ENCODE peak calls at places on chromosomes 1 and 21, in six cellular contexts. One of them, this sample, is unnamed.

GRCh38 chr1:204731509-204731908 is 46.0 kb upstream of the LRRN2 start:
- DNase-seq in GM23338: no peak
- DNase-seq in tibial artery: no peak
- DNase-seq in HFF-Myc: no peak
- DNase-seq in epithelial cell of esophagus: no peak
- DNase-seq in psoas muscle: no peak
- DNase-seq in this sample: no peak

GRCh38 chr1:107851418-107851817 is 113.6 kb downstream of the VAV3 start:
- DNase-seq in psoas muscle: no peak
- DNase-seq in tibial artery: no peak
- DNase-seq in epithelial cell of esophagus: no peak
- DNase-seq in HFF-Myc: no peak
- DNase-seq in GM23338: peak; percentile 11
- DNase-seq in this sample: no peak

GRCh38 chr1:21313886-21314796 is 23.9 kb upstream of the ECE1 start:
- DNase-seq in GM23338: peak; percentile 69
- DNase-seq in epithelial cell of esophagus: no peak
- DNase-seq in HFF-Myc: no peak
- DNase-seq in psoas muscle: peak; percentile 54
- DNase-seq in tibial artery: peak; percentile 82
- DNase-seq in this sample: no peak

GRCh38 chr1:180301135-180301737 is 71.2 kb downstream of the LHX4 start:
- DNase-seq in epithelial cell of esophagus: no peak
- DNase-seq in psoas muscle: no peak
- DNase-seq in HFF-Myc: peak; percentile 24
- DNase-seq in GM23338: no peak
- DNase-seq in tibial artery: no peak
- DNase-seq in this sample: peak; percentile 20

GRCh38 chr1:234535763-234536515 is 57.0 kb upstream of the TARBP1 start:
- DNase-seq in GM23338: no peak
- DNase-seq in psoas muscle: peak; percentile 55
- DNase-seq in epithelial cell of esophagus: no peak
- DNase-seq in tibial artery: peak; percentile 84
- DNase-seq in HFF-Myc: no peak
- DNase-seq in this sample: no peak

GRCh38 chr1:12636098-12636950 is 7.6 kb upstream of the AADACL4 start:
- DNase-seq in epithelial cell of esophagus: no peak
- DNase-seq in HFF-Myc: no peak
- DNase-seq in GM23338: peak; percentile 80
- DNase-seq in tibial artery: no peak
- DNase-seq in psoas muscle: peak; percentile 45
- DNase-seq in this sample: no peak

GRCh38 chr1:179938752-179939151 is 15.9 kb upstream of the CEP350 start:
- DNase-seq in tibial artery: no peak
- DNase-seq in HFF-Myc: no peak
- DNase-seq in GM23338: no peak
- DNase-seq in epithelial cell of esophagus: peak; percentile 60
- DNase-seq in psoas muscle: no peak
- DNase-seq in this sample: peak; percentile 63

GRCh38 chr1:39668894-39669293 is 3.0 kb downstream of the NT5C1A start:
- DNase-seq in epithelial cell of esophagus: no peak
- DNase-seq in HFF-Myc: no peak
- DNase-seq in tibial artery: no peak
- DNase-seq in GM23338: no peak
- DNase-seq in psoas muscle: no peak
- DNase-seq in this sample: no peak

GRCh38 chr1:184545601-184546000 is 158.8 kb downstream of the C1orf21 start:
- DNase-seq in GM23338: no peak
- DNase-seq in HFF-Myc: no peak
- DNase-seq in epithelial cell of esophagus: peak; percentile 97
- DNase-seq in tibial artery: no peak
- DNase-seq in psoas muscle: no peak
- DNase-seq in this sample: peak; percentile 99

GRCh38 chr21:33684923-33685560 is 42.7 kb downstream of the ITSN1 start:
- DNase-seq in HFF-Myc: no peak
- DNase-seq in epithelial cell of esophagus: peak; percentile 32
- DNase-seq in GM23338: peak; percentile 59
- DNase-seq in psoas muscle: no peak
- DNase-seq in tibial artery: no peak
- DNase-seq in this sample: peak; percentile 61

GRCh38 chr1:39142394-39143060 is 62.0 kb upstream of the MACF1 start:
- DNase-seq in tibial artery: no peak
- DNase-seq in psoas muscle: no peak
- DNase-seq in HFF-Myc: no peak
- DNase-seq in GM23338: peak; percentile 78
- DNase-seq in epithelial cell of esophagus: peak; percentile 96
- DNase-seq in this sample: peak; percentile 96

GRCh38 chr1:197526736-197527371 is 248.4 kb downstream of the DENND1B start:
- DNase-seq in GM23338: peak; percentile 65
- DNase-seq in tibial artery: no peak
- DNase-seq in epithelial cell of esophagus: peak; percentile 43
- DNase-seq in psoas muscle: no peak
- DNase-seq in HFF-Myc: no peak
- DNase-seq in this sample: peak; percentile 32

GRCh38 chr1:151579436-151580225 is 32.2 kb upstream of the SNX27 start:
- DNase-seq in HFF-Myc: no peak
- DNase-seq in GM23338: no peak
- DNase-seq in psoas muscle: no peak
- DNase-seq in tibial artery: no peak
- DNase-seq in epithelial cell of esophagus: peak; percentile 84
- DNase-seq in this sample: peak; percentile 84

GRCh38 chr1:205766038-205766437 is 9.2 kb downstream of the RAB29 start:
- DNase-seq in epithelial cell of esophagus: peak; percentile 64
- DNase-seq in psoas muscle: no peak
- DNase-seq in tibial artery: no peak
- DNase-seq in HFF-Myc: no peak
- DNase-seq in GM23338: no peak
- DNase-seq in this sample: peak; percentile 62

GRCh38 chr1:119829636-119830035 is 18.4 kb upstream of the REG4 start:
- DNase-seq in psoas muscle: no peak
- DNase-seq in epithelial cell of esophagus: no peak
- DNase-seq in HFF-Myc: no peak
- DNase-seq in tibial artery: no peak
- DNase-seq in GM23338: no peak
- DNase-seq in this sample: no peak

GRCh38 chr21:34688715-34689114 is 19.9 kb downstream of the CLIC6 start:
- DNase-seq in psoas muscle: no peak
- DNase-seq in GM23338: no peak
- DNase-seq in tibial artery: no peak
- DNase-seq in epithelial cell of esophagus: no peak
- DNase-seq in HFF-Myc: no peak
- DNase-seq in this sample: no peak

GRCh38 chr1:226083303-226084101 is 21.0 kb downstream of the H3-3A start:
- DNase-seq in HFF-Myc: no peak
- DNase-seq in epithelial cell of esophagus: peak; percentile 81
- DNase-seq in tibial artery: peak; percentile 92
- DNase-seq in GM23338: peak; percentile 92
- DNase-seq in psoas muscle: peak; percentile 88
- DNase-seq in this sample: peak; percentile 57
- TF ChIP-seq CTCF in HFF-Myc: no peak
- TF ChIP-seq CTCF in epithelial cell of esophagus: no peak
- TF ChIP-seq CTCF in tibial artery: peak; percentile 3
- TF ChIP-seq CTCF in GM23338: no peak
- TF ChIP-seq CTCF in psoas muscle: no peak
- TF ChIP-seq CTCF in this sample: no peak

DNA sequence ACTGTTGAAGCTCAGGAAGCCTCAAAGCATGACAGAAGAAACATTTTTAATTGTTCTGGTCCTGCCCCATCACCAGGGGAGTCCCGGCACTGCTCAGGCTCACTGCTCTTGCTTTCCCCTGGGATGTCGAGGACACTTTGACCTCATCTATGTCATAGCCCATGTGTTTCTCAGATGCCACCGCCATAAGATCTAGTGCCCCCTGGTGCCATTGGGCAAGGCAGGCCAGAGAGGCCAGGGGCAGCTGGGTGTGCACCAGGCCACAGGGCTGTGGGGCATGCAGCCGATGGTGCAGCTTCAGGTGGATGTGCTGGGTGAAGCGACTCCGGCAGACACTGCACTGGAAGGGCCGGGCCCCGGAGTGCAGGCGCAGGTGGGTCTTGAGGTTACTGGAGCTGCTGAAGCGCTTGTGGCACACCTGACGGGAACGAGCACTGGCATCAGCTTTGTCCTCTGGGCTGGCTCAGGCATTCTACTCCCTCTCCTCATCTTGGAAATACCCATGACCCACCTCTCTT is 7.7 kb upstream of the CRYBG2 start:
- DNase-seq in GM23338: no peak
- DNase-seq in epithelial cell of esophagus: no peak
- DNase-seq in HFF-Myc: no peak
- DNase-seq in tibial artery: no peak
- DNase-seq in psoas muscle: no peak
- DNase-seq in this sample: no peak
- TF ChIP-seq CTCF in GM23338: peak; percentile 28
- TF ChIP-seq CTCF in epithelial cell of esophagus: no peak
- TF ChIP-seq CTCF in HFF-Myc: no peak
- TF ChIP-seq CTCF in tibial artery: no peak
- TF ChIP-seq CTCF in psoas muscle: no peak
- TF ChIP-seq CTCF in this sample: no peak

GRCh38 chr1:19405761-19406481 is 79.4 kb downstream of the CAPZB start:
- DNase-seq in psoas muscle: no peak
- DNase-seq in GM23338: peak; percentile 55
- DNase-seq in HFF-Myc: peak; percentile 55
- DNase-seq in epithelial cell of esophagus: no peak
- DNase-seq in tibial artery: no peak
- DNase-seq in this sample: no peak
- TF ChIP-seq CTCF in psoas muscle: no peak
- TF ChIP-seq CTCF in GM23338: no peak
- TF ChIP-seq CTCF in HFF-Myc: no peak
- TF ChIP-seq CTCF in epithelial cell of esophagus: no peak
- TF ChIP-seq CTCF in tibial artery: no peak
- TF ChIP-seq CTCF in this sample: no peak

GRCh38 chr1:55893155-55893554 is 678.0 kb upstream of the USP24 start:
- DNase-seq in HFF-Myc: peak; percentile 37
- DNase-seq in tibial artery: no peak
- DNase-seq in GM23338: peak; percentile 68
- DNase-seq in psoas muscle: no peak
- DNase-seq in epithelial cell of esophagus: peak; percentile 69
- DNase-seq in this sample: peak; percentile 73
- TF ChIP-seq CTCF in HFF-Myc: peak; percentile 44
- TF ChIP-seq CTCF in tibial artery: no peak
- TF ChIP-seq CTCF in GM23338: peak; percentile 67
- TF ChIP-seq CTCF in psoas muscle: peak; percentile 21
- TF ChIP-seq CTCF in epithelial cell of esophagus: peak; percentile 57
- TF ChIP-seq CTCF in this sample: peak; percentile 49

GRCh38 chr1:34013136-34013535 is 149.3 kb downstream of the HMGB4 start:
- DNase-seq in epithelial cell of esophagus: no peak
- DNase-seq in tibial artery: no peak
- DNase-seq in HFF-Myc: no peak
- DNase-seq in GM23338: no peak
- DNase-seq in psoas muscle: no peak
- DNase-seq in this sample: no peak

GRCh38 chr1:34019741-34020552 is 145.1 kb downstream of the CSMD2 start:
- DNase-seq in GM23338: peak; percentile 38
- DNase-seq in tibial artery: no peak
- DNase-seq in psoas muscle: no peak
- DNase-seq in HFF-Myc: no peak
- DNase-seq in epithelial cell of esophagus: no peak
- DNase-seq in this sample: no peak

GRCh38 chr1:34009340-34009975 is 145.6 kb downstream of the HMGB4 start:
- DNase-seq in tibial artery: no peak
- DNase-seq in GM23338: no peak
- DNase-seq in psoas muscle: no peak
- DNase-seq in HFF-Myc: no peak
- DNase-seq in epithelial cell of esophagus: no peak
- DNase-seq in this sample: no peak

DNA sequence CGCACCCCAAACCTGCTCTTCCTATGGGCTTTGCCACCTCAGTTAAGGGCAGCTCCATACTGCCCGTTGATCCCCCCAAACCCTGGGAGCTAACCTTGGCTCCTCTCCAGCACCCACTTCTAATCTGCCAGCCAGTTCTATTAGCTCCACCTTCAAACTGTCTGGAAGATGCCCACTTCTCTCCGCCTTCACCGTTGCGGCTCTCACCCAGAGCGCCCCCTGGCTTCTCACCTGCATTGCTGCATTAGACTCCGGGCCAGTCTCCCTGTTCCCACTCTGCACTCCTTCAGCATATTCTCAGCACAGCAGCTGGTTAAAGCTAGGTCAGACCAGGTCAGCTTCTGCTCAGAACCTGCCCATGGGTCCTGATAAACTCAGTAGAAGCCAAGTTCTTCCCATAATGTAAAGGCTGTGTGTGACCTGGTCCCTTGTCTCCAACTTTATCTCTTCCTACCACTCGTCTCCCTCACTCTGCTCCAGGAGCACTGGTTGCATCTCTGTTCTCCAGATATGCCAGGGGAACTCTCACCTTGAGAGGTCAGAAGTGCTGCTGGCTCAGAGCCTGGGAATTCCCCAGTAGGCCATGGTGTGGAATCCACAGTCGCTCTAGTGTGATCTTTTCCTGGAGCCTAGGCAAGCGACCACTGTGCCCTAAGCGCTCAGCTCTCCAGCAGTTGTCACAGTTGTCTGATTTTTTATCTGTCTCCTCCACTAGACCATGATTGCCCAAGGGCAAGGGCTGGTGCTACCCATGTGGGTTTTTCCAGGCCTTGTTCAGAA is 150.3 kb downstream of the HMGB4 start:
- DNase-seq in GM23338: peak; percentile 79
- DNase-seq in HFF-Myc: no peak
- DNase-seq in psoas muscle: no peak
- DNase-seq in tibial artery: no peak
- DNase-seq in epithelial cell of esophagus: no peak
- DNase-seq in this sample: no peak
- TF ChIP-seq CTCF in GM23338: peak; percentile 86
- TF ChIP-seq CTCF in HFF-Myc: peak; percentile 67
- TF ChIP-seq CTCF in psoas muscle: peak; percentile 30
- TF ChIP-seq CTCF in tibial artery: peak; percentile 66
- TF ChIP-seq CTCF in epithelial cell of esophagus: no peak
- TF ChIP-seq CTCF in this sample: no peak

GRCh38 chr1:206912445-206913095 is 9.2 kb downstream of the FCMR start:
- DNase-seq in psoas muscle: peak; percentile 52
- DNase-seq in HFF-Myc: peak; percentile 75
- DNase-seq in GM23338: peak; percentile 82
- DNase-seq in epithelial cell of esophagus: peak; percentile 76
- DNase-seq in tibial artery: peak; percentile 74
- DNase-seq in this sample: peak; percentile 75
- TF ChIP-seq CTCF in psoas muscle: peak; percentile 87
- TF ChIP-seq CTCF in HFF-Myc: peak; percentile 79
- TF ChIP-seq CTCF in GM23338: peak; percentile 89
- TF ChIP-seq CTCF in epithelial cell of esophagus: peak; percentile 86
- TF ChIP-seq CTCF in tibial artery: peak; percentile 84
- TF ChIP-seq CTCF in this sample: peak; percentile 73

DNA sequence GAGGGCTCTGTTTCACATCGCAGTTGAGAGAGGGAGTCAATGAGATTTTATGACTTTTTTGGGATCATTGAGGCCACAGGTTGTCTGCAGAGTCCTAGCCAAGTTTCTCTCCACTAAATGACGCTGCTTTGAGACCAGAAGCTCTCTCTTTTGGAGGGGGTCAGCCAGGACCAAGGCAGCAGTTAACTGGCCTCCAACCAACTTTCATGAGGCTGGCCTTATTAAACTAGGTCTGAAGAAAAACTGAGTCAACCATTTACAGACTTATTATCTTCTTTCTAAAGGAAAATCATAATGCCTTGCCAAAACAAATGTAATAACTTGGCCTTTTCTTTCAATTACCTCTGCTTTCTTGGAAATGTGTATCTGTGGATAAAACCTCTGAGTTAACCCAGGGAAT is 8.6 kb downstream of the WLS start:
- DNase-seq in tibial artery: no peak
- DNase-seq in psoas muscle: no peak
- DNase-seq in epithelial cell of esophagus: no peak
- DNase-seq in HFF-Myc: no peak
- DNase-seq in GM23338: no peak
- DNase-seq in this sample: no peak
- TF ChIP-seq CTCF in tibial artery: no peak
- TF ChIP-seq CTCF in psoas muscle: no peak
- TF ChIP-seq CTCF in epithelial cell of esophagus: no peak
- TF ChIP-seq CTCF in HFF-Myc: no peak
- TF ChIP-seq CTCF in GM23338: no peak
- TF ChIP-seq CTCF in this sample: no peak

This sample was measured in bronchial epithelial cell.